ENCODE peak calls at places on chromosome 20, in seven cellular contexts. H, G, M, V, N, Q and W are unnamed samples.

GRCh38 chr20:62831854-62832211 is 15.0 kb downstream of the COL9A3 start:
- DNase-seq in H (no peak), G (no peak), M (no peak), V (no peak), N (no peak), Q (no peak), W (no peak)

GRCh38 chr20:41046716-41047115 is 18.1 kb downstream of the TOP1 start:
- DNase-seq in H (no peak), G (no peak), M (peak), V (peak), N (no peak), Q (no peak), W (peak)

GRCh38 chr20:24650091-24650490 is 180.7 kb downstream of the SYNDIG1 start:
- DNase-seq in H (no peak), G (peak), M (peak), V (no peak), N (no peak), Q (no peak), W (peak)

GRCh38 chr20:63072231-63072791 is 65.5 kb upstream of the BHLHE23 start:
- DNase-seq in H (no peak), G (no peak), M (no peak), V (no peak), N (no peak), Q (peak), W (no peak)

GRCh38 chr20:53677447-53678314 is 84.0 kb upstream of the ZNF217 start:
- DNase-seq in H (peak), G (peak), M (peak), V (peak), N (peak), Q (no peak), W (peak)

GRCh38 chr20:58638467-58639181 is 12.5 kb upstream of the STX16 start:
- DNase-seq in H (no peak), G (no peak), M (no peak), V (no peak), N (no peak), Q (peak), W (no peak)

GRCh38 chr20:57794600-57795346 is 85.0 kb upstream of the PMEPA1 start:
- DNase-seq in H (no peak), G (peak), M (no peak), V (peak), N (no peak), Q (peak), W (no peak)

GRCh38 chr20:57988422-57988821 is 240.0 kb downstream of the ANKRD60 start:
- DNase-seq in H (no peak), G (no peak), M (no peak), V (no peak), N (no peak), Q (no peak), W (no peak)

GRCh38 chr20:44643596-44644383 is 7.7 kb downstream of the ADA start:
- DNase-seq in H (peak), G (peak), M (peak), V (peak), N (peak), Q (peak), W (peak)

GRCh38 chr20:62719250-62719945 is 10.8 kb downstream of the NTSR1 start:
- DNase-seq in H (no peak), G (no peak), M (no peak), V (no peak), N (no peak), Q (no peak), W (peak)

GRCh38 chr20:45019764-45020126 is 53.4 kb downstream of the STK4 start:
- DNase-seq in H (no peak), G (no peak), M (no peak), V (no peak), N (no peak), Q (no peak), W (no peak)

GRCh38 chr20:38127920-38128528 is 37.0 kb downstream of the TGM2 start:
- DNase-seq in H (no peak), G (no peak), M (no peak), V (no peak), N (no peak), Q (peak), W (no peak)

GRCh38 chr20:15699431-15700146 is 873.7 kb downstream of the KIF16B start:
- DNase-seq in H (no peak), G (no peak), M (no peak), V (no peak), N (no peak), Q (no peak), W (no peak)

GRCh38 chr20:52129611-52130010 is 62.0 kb downstream of the ZFP64 start:
- DNase-seq in H (no peak), G (peak), M (peak), V (peak), N (no peak), Q (no peak), W (no peak)

GRCh38 chr20:35145141-35145564 is 2.0 kb downstream of the EDEM2 start:
- DNase-seq in H (no peak), G (peak), M (peak), V (peak), N (no peak), Q (peak), W (peak)

GRCh38 chr20:22861231-22861980 is 173.7 kb upstream of the SSTR4 start:
- DNase-seq in H (no peak), G (peak), M (peak), V (peak), N (no peak), Q (no peak), W (no peak)

GRCh38 chr20:35947489-35947888 is 6.8 kb downstream of the SCAND1 start:
- DNase-seq in H (no peak), G (peak), M (peak), V (peak), N (no peak), Q (no peak), W (peak)

GRCh38 chr20:61510778-61511330 is 258.8 kb downstream of the CDH4 start:
- DNase-seq in H (no peak), G (no peak), M (no peak), V (no peak), N (no peak), Q (no peak), W (no peak)

GRCh38 chr20:62860924-62861691 is 514 bp downstream of the TCFL5 start:
- DNase-seq in H (no peak), G (peak), M (no peak), V (peak), N (no peak), Q (peak), W (no peak)

GRCh38 chr20:31704225-31705119 is 18.2 kb downstream of the BCL2L1 start:
- DNase-seq in H (peak), G (peak), M (peak), V (peak), N (no peak), Q (peak), W (peak)

GRCh38 chr20:21388566-21388965 is 8.8 kb downstream of the NKX2-4 start:
- DNase-seq in H (no peak), G (no peak), M (no peak), V (no peak), N (no peak), Q (no peak), W (no peak)

GRCh38 chr20:31517373-31517772 is 3.1 kb downstream of the HM13 start:
- DNase-seq in H (peak), G (peak), M (peak), V (peak), N (peak), Q (no peak), W (peak)

GRCh38 chr20:37564388-37565133 is 36.9 kb upstream of the BLCAP start:
- DNase-seq in H (peak), G (peak), M (peak), V (peak), N (no peak), Q (peak), W (peak)

GRCh38 chr20:63552481-63553249 is 1.3 kb upstream of the FNDC11 start:
- DNase-seq in H (no peak), G (no peak), M (no peak), V (no peak), N (no peak), Q (peak), W (no peak)

GRCh38 chr20:54133434-54134427 is 40.1 kb downstream of the CYP24A1 start:
- DNase-seq in H (no peak), G (peak), M (peak), V (peak), N (no peak), Q (no peak), W (no peak)

GRCh38 chr20:32312718-32313424 is 35.4 kb downstream of the KIF3B start:
- DNase-seq in H (no peak), G (no peak), M (no peak), V (no peak), N (no peak), Q (peak), W (no peak)

DNA sequence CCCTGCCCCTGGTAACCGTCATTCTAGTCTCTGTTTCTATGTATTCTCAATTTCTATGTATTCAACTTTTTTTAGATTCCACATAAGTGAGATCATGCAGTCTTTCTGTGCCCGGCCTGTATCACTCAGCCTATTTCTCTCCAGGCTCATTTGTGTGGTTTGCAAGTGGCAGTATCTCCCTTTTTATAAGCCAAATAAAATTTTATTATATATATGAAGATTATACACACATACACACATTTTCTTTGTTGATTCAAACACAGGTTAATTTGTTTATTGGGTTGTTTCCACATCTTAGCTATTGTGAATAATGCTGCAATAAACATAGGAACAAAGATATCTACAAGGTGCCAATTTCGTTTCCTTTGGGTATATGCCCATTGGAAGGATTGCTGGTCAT is 571.7 kb downstream of the DHX35 start:
- DNase-seq in H (no peak), G (no peak), M (no peak), V (no peak), N (no peak), Q (no peak), W (no peak)
- TF ChIP-seq CTCF in H (no peak), G (no peak), M (no peak), V (no peak), N (no peak), Q (no peak), W (no peak)

GRCh38 chr20:60270341-60270740 is 312.1 kb downstream of the CDH26 start:
- DNase-seq in H (no peak), G (no peak), M (no peak), V (no peak), N (no peak), Q (no peak), W (no peak)

GRCh38 chr20:60272790-60273189 is 314.6 kb downstream of the CDH26 start:
- DNase-seq in H (no peak), G (no peak), M (no peak), V (no peak), N (no peak), Q (no peak), W (no peak)

GRCh38 chr20:60269571-60270162 is 311.4 kb downstream of the CDH26 start:
- DNase-seq in H (no peak), G (no peak), M (no peak), V (no peak), N (no peak), Q (no peak), W (no peak)

GRCh38 chr20:60268502-60268901 is 310.3 kb downstream of the CDH26 start:
- DNase-seq in H (no peak), G (no peak), M (no peak), V (no peak), N (no peak), Q (no peak), W (no peak)

DNA sequence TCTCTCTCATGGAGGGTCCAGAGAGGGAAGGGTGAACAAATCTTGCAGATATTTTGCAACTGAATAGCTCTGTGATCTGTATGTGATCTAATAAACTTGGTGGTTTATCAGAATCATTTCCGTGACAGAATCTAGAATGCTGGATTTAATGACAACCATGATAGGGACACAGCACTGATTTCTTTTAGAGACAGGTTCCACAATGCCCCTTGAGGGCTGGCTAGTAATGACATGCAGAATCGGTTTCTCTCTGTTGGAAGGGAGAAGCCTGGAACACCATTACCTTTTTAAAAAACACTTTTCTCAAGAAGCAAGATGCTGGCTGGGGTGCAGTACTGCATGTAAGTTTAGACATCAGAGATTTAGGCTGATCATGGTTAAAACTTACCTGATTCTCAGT is 313.4 kb downstream of the CDH26 start:
- DNase-seq in H (no peak), G (no peak), M (peak), V (peak), N (no peak), Q (no peak), W (peak)
- TF ChIP-seq CTCF in H (peak), G (peak), M (peak), V (no peak), N (peak), Q (peak), W (peak)

GRCh38 chr20:17884318-17885003 is 84.1 kb downstream of the SNX5 start:
- DNase-seq in H (no peak), G (no peak), M (no peak), V (no peak), N (no peak), Q (no peak), W (no peak)
- TF ChIP-seq CTCF in H (no peak), G (no peak), M (no peak), V (no peak), N (no peak), Q (no peak), W (no peak)

GRCh38 chr20:3696200-3696599 is 14.4 kb upstream of the ADAM33 start:
- DNase-seq in H (no peak), G (no peak), M (peak), V (no peak), N (no peak), Q (no peak), W (no peak)
- TF ChIP-seq CTCF in H (peak), G (peak), M (peak), V (peak), N (peak), Q (peak), W (peak)

GRCh38 chr20:50169329-50169823 is 15.9 kb upstream of the PEDS1 start:
- DNase-seq in H (peak), G (peak), M (peak), V (peak), N (no peak), Q (no peak), W (peak)
- TF ChIP-seq CTCF in H (peak), G (peak), M (peak), V (peak), N (peak), Q (peak), W (peak)

DNA sequence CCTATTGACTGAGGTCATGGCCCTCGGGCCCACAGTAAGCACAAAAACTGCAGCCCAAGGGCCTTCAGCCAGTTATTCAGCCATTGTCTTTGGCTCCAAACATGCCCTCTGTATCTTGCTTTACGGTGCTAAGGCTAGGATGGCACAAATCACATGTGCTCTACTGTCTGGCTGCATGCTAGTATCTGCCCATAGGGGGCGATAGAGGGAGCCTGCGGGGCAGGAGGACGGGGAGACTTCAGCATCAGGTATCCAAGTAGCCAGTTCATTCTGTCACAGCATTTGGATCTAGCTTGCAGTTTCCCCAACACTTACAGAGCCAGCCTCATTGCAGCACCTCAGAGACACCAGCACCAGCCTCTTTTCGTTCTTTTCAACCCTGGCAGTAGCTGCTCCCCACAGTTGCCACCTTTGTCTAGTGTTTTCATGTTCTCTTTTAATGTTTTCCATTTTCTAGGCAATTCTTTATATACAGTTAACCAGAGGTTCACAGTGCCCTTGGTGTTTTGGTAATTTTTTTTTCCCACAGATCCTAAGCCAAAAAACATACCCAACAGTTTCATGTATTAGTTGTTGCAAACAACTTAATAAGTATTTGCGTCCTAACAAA is 705.9 kb downstream of the PTPRT start:
- DNase-seq in H (no peak), G (no peak), M (no peak), V (no peak), N (no peak), Q (no peak), W (no peak)
- TF ChIP-seq CTCF in H (peak), G (peak), M (peak), V (no peak), N (no peak), Q (peak), W (no peak)

DNA sequence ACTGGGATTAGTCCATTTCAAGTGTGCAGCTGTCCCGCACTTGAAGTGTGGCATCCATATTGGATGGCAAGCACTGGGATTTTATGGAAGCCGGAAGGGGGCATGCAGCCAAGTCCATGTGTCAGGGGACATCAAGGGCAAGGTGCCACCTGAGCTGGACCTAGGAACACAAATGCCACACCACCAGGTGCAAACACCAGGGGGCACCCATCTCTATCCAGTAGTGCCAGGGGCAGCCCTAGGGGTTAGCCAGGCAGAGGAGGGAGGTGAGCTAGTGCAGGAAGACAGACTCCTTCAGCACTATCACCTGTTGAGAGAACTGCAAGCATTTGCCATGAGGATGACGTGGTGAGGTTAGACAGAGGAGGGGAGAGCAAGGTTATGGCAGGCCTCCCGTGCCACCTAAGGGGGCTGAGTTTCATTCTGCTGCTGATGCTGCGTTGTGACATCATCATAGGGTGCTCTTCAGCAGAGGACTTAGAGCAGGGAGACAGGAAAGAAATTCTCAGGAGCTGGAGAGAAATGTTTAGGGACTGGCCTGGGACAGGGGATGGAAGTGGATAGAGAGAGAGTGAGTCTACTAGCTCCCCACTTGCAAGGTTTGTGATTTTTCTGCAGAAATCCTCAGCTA is 192.6 kb upstream of the SLC24A3 start:
- DNase-seq in H (no peak), G (no peak), M (no peak), V (no peak), N (no peak), Q (no peak), W (no peak)
- TF ChIP-seq CTCF in H (no peak), G (no peak), M (no peak), V (no peak), N (no peak), Q (no peak), W (no peak)

GRCh38 chr20:43511879-43512278 is 4.4 kb downstream of the L3MBTL1 start:
- DNase-seq in H (no peak), G (no peak), M (no peak), V (no peak), N (no peak), Q (no peak), W (no peak)
- TF ChIP-seq CTCF in H (no peak), G (no peak), M (no peak), V (no peak), N (no peak), Q (no peak), W (no peak)